ENCODE peak calls at places on chromosomes 13 and 19, in four cellular contexts. Z is neuronal stem cell, K is fibroblast of the aortic adventitia, U is posterior cingulate gyrus. P is an unnamed sample.

GRCh38 chr13:73101608-73102007 is 42.8 kb downstream of the KLF5 start:
- DNase-seq in Z (no peak), K (no peak), U (no peak), P (no peak)

GRCh38 chr19:41691268-41691970 is 3.3 kb upstream of the CEACAM7 start:
- DNase-seq in Z (no peak), K (no peak), U (no peak), P (no peak)

GRCh38 chr19:35710784-35711723 is 6.7 kb downstream of the ZBTB32 start:
- DNase-seq in Z (no peak), K (no peak), U (no peak), P (no peak)

GRCh38 chr13:23617551-23618014 is 47.4 kb downstream of the TNFRSF19 start:
- DNase-seq in Z (no peak), K (peak; percentile 69), U (no peak), P (peak; percentile 95)

GRCh38 chr19:29483641-29483920 is 42.2 kb upstream of the VSTM2B start:
- DNase-seq in Z (no peak), K (no peak), U (no peak), P (no peak)

GRCh38 chr13:102870677-102871415 is 25.0 kb downstream of the ERCC5 start:
- DNase-seq in Z (peak; percentile 50), K (peak; percentile 64), U (peak; percentile 40), P (peak; percentile 73)

GRCh38 chr19:1920644-1921043 is 15.4 kb downstream of the ADAT3 start:
- DNase-seq in Z (no peak), K (no peak), U (no peak), P (no peak)

GRCh38 chr19:47765522-47766358 is 12.8 kb upstream of the SELENOW start:
- DNase-seq in Z (no peak), K (peak; percentile 55), U (peak; percentile 36), P (no peak)

GRCh38 chr13:76522083-76522755 is 364.0 kb downstream of the KCTD12 start:
- DNase-seq in Z (no peak), K (peak; percentile 82), U (no peak), P (no peak)

GRCh38 chr13:44103721-44104490 is 224.2 kb downstream of the LACC1 start:
- DNase-seq in Z (no peak), K (no peak), U (peak; percentile 55), P (no peak)

GRCh38 chr13:33388254-33388998 is 102.9 kb upstream of the STARD13 start:
- DNase-seq in Z (no peak), K (peak; percentile 7), U (no peak), P (no peak)

GRCh38 chr13:99681695-99682094 is 180.4 kb downstream of the TM9SF2 start:
- DNase-seq in Z (no peak), K (no peak), U (no peak), P (no peak)

GRCh38 chr19:42242071-42242511 is 311 bp downstream of the GSK3A start:
- DNase-seq in Z (no peak), K (no peak), U (no peak), P (no peak)

GRCh38 chr19:33895366-33895765 is 98.7 kb downstream of the KCTD15 start:
- DNase-seq in Z (no peak), K (no peak), U (no peak), P (no peak)

GRCh38 chr19:43806848-43807247 is 4.6 kb upstream of the LYPD5 start:
- DNase-seq in Z (no peak), K (no peak), U (no peak), P (no peak)

GRCh38 chr13:110875243-110875642 is 39.6 kb downstream of the ANKRD10 start:
- DNase-seq in Z (no peak), K (no peak), U (no peak), P (no peak)

GRCh38 chr19:55554749-55555152 is 9.4 kb upstream of the SBK3 start:
- DNase-seq in Z (no peak), K (no peak), U (no peak), P (no peak)

GRCh38 chr13:71871844-71872243 is 4.8 kb upstream of the DACH1 start:
- DNase-seq in Z (no peak), K (no peak), U (no peak), P (no peak)

GRCh38 chr13:32737111-32737571 is 150.9 kb downstream of the PDS5B start:
- DNase-seq in Z (no peak), K (peak; percentile 61), U (no peak), P (peak; percentile 44)

GRCh38 chr13:75250526-75251183 is 231.3 kb downstream of the TBC1D4 start:
- DNase-seq in Z (no peak), K (peak; percentile 87), U (no peak), P (peak; percentile 75)

GRCh38 chr13:109241160-109241559 is 545.2 kb downstream of the IRS2 start:
- DNase-seq in Z (no peak), K (peak; percentile 25), U (no peak), P (no peak)

GRCh38 chr19:843180-843835 is 2.5 kb downstream of the PRTN3 start:
- DNase-seq in Z (no peak), K (no peak), U (no peak), P (no peak)

GRCh38 chr13:41916173-41916954 is 44.5 kb downstream of the VWA8 start:
- DNase-seq in Z (no peak), K (peak; percentile 86), U (no peak), P (peak; percentile 93)

GRCh38 chr19:2949939-2950285 is 5.1 kb upstream of the ZNF77 start:
- DNase-seq in Z (no peak), K (peak; percentile 64), U (no peak), P (peak; percentile 19)

GRCh38 chr19:45528149-45528743 is 21.0 kb downstream of the VASP start:
- DNase-seq in Z (no peak), K (peak; percentile 45), U (no peak), P (peak; percentile 44)

GRCh38 chr19:913080-913748 is at the start of gene R3HDM4:
- DNase-seq in Z (no peak), K (peak; percentile 42), U (peak; percentile 65), P (no peak)

GRCh38 chr13:39249971-39250370 is 211.7 kb downstream of the NHLRC3 start:
- DNase-seq in Z (no peak), K (no peak), U (no peak), P (no peak)

GRCh38 chr13:20064128-20064527 is 96.7 kb downstream of the GJA3 start:
- DNase-seq in Z (no peak), K (peak; percentile 19), U (no peak), P (peak; percentile 73)

GRCh38 chr13:50809133-50810090 is 34.1 kb downstream of the DLEU7 start:
- DNase-seq in Z (no peak), K (no peak), U (no peak), P (no peak)

GRCh38 chr19:9792191-9793050 is 23.9 kb upstream of the ZNF846 start:
- DNase-seq in Z (peak; percentile 96), K (peak; percentile 89), U (peak; percentile 78), P (peak; percentile 94)

GRCh38 chr13:87810391-87810801 is 139.2 kb downstream of the SLITRK5 start:
- DNase-seq in Z (no peak), K (no peak), U (no peak), P (no peak)

GRCh38 chr13:78430811-78431210 is 172.5 kb downstream of the POU4F1 start:
- DNase-seq in Z (no peak), K (no peak), U (no peak), P (no peak)